ENCODE peak calls at places on chromosome 16, in four cellular contexts. J is HepG2, N is K562, L is GM12878. I is an unnamed sample.

GRCh38 chr16:14063618-14064581 is 7.2 kb upstream of the MRTFB start:
- DNase-seq in J (no peak), N (no peak), L (no peak), I (no peak)

GRCh38 chr16:19316846-19317245 is 31.3 kb downstream of the CLEC19A start:
- DNase-seq in J (no peak), N (no peak), L (no peak), I (peak)

GRCh38 chr16:67804853-67805542 is 1.4 kb downstream of the RANBP10 start:
- DNase-seq in J (peak), N (no peak), L (no peak), I (no peak)

GRCh38 chr16:79082955-79083354 is 517.6 kb downstream of the MAF start:
- DNase-seq in J (no peak), N (no peak), L (no peak), I (no peak)

GRCh38 chr16:2165861-2166260 is 10.3 kb downstream of the TRAF7 start:
- DNase-seq in J (no peak), N (no peak), L (no peak), I (no peak)

GRCh38 chr16:10752843-10753523 is 9.3 kb downstream of the NUBP1 start:
- DNase-seq in J (no peak), N (no peak), L (peak), I (no peak)

GRCh38 chr16:55370762-55371482 is 46.9 kb downstream of the IRX6 start:
- DNase-seq in J (peak), N (no peak), L (no peak), I (peak)

GRCh38 chr16:51951668-51952298 is 595.2 kb downstream of the TOX3 start:
- DNase-seq in J (no peak), N (no peak), L (no peak), I (peak)

GRCh38 chr16:9859706-9860105 is 322.5 kb downstream of the GRIN2A start:
- DNase-seq in J (no peak), N (no peak), L (no peak), I (no peak)

DNA sequence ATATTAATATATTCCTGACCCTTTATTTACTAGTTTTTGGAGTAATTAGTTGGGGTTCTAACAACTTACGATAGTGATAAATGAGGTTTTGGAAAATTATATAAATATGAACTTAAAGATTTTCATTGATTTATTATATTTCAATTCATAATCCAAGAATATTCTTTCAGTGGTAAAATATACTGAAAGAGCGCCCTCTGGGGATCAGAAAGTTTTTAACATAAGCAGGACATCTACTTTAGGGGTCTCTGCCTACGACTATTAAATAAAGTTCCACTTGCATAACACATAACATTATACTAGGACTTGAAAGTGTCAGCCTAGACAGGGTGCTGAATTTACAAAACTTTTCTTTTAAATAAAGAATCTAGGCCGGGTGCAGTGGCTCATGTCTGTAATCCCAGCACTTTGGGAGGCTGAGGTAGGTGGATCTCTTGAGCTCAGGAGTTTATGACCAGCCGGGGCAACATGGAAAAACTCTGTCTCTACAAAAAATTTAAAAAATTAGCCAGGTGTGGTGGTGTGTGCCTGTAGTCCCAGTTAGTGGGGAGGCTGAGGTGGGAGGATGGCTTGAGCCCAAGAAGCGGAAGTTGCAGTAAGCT is 15.6 kb downstream of the RFWD3 start:
- DNase-seq in J (peak), N (no peak), L (no peak), I (no peak)
- TF ChIP-seq CBFB in J (no peak), N (no peak), L (no peak), I (no peak)

DNA sequence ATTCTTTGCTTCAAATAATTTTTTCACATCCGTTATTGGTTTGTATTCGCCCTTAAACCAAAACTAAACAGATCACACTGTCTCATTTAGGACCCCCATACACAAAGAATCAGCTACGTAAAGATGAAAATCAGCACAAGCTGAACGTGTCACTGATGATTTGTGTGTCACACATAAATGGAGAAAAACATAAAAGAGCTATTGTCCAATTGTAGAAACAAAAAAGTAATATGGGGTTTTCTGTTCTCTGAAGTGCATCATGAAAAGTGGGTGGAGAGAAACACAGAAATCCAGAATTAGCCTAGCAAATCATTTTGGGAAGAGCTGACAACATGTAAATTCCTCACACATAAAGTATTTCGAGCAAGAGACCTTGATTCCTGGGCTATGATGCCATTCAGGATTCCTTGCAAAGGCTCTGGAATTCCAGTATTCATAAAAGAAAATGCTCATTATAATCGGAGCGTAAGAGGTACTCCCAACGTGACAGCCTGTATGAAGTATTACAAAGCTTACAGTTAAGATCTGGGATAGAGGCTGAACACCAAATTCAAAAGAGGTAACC is 1.1 kb downstream of the DCUN1D3 start:
- DNase-seq in J (peak), N (no peak), L (no peak), I (no peak)
- TF ChIP-seq CREB1 in J (no peak), N (no peak), L (no peak), I (no peak)

GRCh38 chr16:17251496-17251895 is 219.3 kb downstream of the XYLT1 start:
- DNase-seq in J (no peak), N (no peak), L (no peak), I (no peak)
- TF ChIP-seq CBFB in J (no peak), N (no peak), L (no peak), I (no peak)

DNA sequence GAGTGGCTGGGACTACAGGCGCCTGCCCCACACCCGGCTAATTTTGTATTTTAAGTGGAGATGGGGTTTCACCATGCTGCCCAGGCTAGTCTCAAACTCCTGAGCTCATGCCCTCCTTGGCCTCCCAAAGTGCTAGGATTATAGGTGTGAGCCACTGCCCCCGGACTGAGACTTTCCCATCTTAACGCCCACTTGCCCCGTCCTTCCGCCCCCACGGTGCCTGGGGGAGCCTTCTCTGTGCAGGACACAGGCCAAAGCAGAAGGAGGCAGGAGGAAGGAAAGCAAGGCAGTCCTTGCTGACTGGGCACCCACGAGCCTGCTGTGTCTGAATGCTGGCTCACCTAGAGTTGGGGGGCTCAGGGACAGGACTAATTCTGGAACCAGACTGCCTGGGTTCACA is 17.6 kb upstream of the GNG13 start:
- DNase-seq in J (no peak), N (no peak), L (no peak), I (no peak)
- TF ChIP-seq CREB1 in J (no peak), N (no peak), L (no peak), I (no peak)

GRCh38 chr16:4700997-4701743 is 7.8 kb downstream of the NUDT16L1 start:
- DNase-seq in J (no peak), N (no peak), L (no peak), I (no peak)
- TF ChIP-seq CBFB in J (no peak), N (no peak), L (no peak), I (no peak)

GRCh38 chr16:22144520-22144919 is 17.8 kb upstream of the SDR42E2 start:
- DNase-seq in J (no peak), N (no peak), L (no peak), I (no peak)

GRCh38 chr16:22141746-22142145 is 20.6 kb upstream of the SDR42E2 start:
- DNase-seq in J (peak), N (peak), L (no peak), I (peak)

GRCh38 chr16:22139732-22140131 is 22.6 kb upstream of the SDR42E2 start:
- DNase-seq in J (no peak), N (no peak), L (no peak), I (no peak)

GRCh38 chr16:22138482-22138881 is 23.8 kb upstream of the SDR42E2 start:
- DNase-seq in J (no peak), N (no peak), L (no peak), I (no peak)

DNA sequence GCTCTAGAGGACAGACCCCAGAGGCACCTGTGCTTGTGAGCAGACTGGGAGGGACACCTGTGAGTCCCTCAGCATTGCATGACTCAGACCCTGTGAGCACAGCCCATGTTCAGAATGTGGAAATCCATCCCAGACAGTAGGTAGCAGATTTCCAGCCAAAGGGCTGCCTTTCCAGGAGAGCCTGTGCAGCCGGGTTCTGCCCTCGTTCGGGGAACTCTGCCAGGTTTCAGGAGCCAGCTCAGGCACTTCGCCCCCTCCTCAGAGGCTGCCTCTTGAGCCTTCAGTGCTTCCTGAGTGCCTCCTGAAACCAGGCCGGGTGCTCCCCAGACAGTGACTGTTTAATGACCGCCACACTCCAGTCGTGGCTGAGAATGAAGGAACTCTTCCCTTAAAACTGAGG is 23.3 kb upstream of the SDR42E2 start:
- DNase-seq in J (no peak), N (no peak), L (no peak), I (no peak)
- TF ChIP-seq CREB1 in J (no peak), N (no peak), L (no peak), I (no peak)

GRCh38 chr16:87789437-87790277 is 23.9 kb upstream of the KLHDC4 start:
- DNase-seq in J (peak), N (no peak), L (no peak), I (no peak)

GRCh38 chr16:87794485-87795078 is 28.8 kb upstream of the KLHDC4 start:
- DNase-seq in J (no peak), N (no peak), L (no peak), I (no peak)

GRCh38 chr16:87792205-87792565 is 26.4 kb upstream of the KLHDC4 start:
- DNase-seq in J (no peak), N (no peak), L (no peak), I (no peak)

GRCh38 chr16:87790278-87791023 is 24.7 kb upstream of the KLHDC4 start:
- DNase-seq in J (no peak), N (no peak), L (no peak), I (no peak)

GRCh38 chr16:87791295-87792204 is 25.8 kb upstream of the KLHDC4 start:
- DNase-seq in J (no peak), N (no peak), L (no peak), I (no peak)
- TF ChIP-seq CBFB in J (no peak), N (no peak), L (no peak), I (no peak)

GRCh38 chr16:24858219-24859041 is 12.7 kb downstream of the SLC5A11 start:
- DNase-seq in J (peak), N (peak), L (no peak), I (peak)
- TF ChIP-seq CREB1 in J (no peak), N (no peak), L (no peak), I (no peak)

DNA sequence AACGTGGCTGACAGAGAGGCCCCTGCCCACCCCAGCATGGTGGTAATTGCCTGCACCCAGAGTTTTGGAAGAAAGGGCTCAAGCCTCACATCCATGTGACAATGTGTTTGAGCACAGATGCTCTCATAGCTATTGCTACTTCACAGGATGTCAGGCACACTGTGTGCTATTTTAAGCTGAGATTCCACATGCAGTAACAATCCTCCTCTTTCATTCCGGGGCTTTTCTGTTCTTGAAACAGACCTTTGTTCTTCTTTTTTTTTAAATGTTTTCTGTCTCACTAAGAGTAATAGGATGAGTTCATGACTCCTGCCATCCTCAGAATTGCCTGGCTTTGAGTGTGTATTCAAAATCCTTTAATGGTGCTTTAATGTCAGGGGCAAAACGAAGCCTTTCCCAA is 198.9 kb downstream of the ABCC12 start:
- DNase-seq in J (no peak), N (no peak), L (no peak), I (no peak)
- TF ChIP-seq CBFB in J (no peak), N (no peak), L (no peak), I (no peak)

I was measured in WTC11.